ENCODE peak calls at places on chromosomes 13 and 19, in seven cellular contexts. Z, S, F, Y, V, R and W are unnamed samples.

GRCh38 chr19:48190288-48191284 is 20.1 kb downstream of the ZSWIM9 start:
- DNase-seq in F (peak; percentile 55), Z (peak; percentile 94), R (peak; percentile 91), S (no peak), V (peak; percentile 29), Y (no peak), W (no peak)

GRCh38 chr19:58117841-58118575 is 20.0 kb upstream of the ZSCAN18 start:
- DNase-seq in F (no peak), S (no peak), V (no peak), Y (no peak), R (peak; percentile 64), Z (no peak), W (peak; percentile 24)

GRCh38 chr13:42836930-42837329 is 55.5 kb downstream of the FAM216B start:
- DNase-seq in Y (no peak), V (no peak), Z (no peak), F (no peak), R (peak; percentile 5), S (no peak), W (no peak)

GRCh38 chr19:19817357-19817756 is 4.2 kb downstream of the ZNF506 start:
- DNase-seq in F (no peak), S (no peak), Y (no peak), Z (no peak), V (no peak), R (no peak), W (no peak)

GRCh38 chr13:63010072-63010658 is 1594.5 kb upstream of the PCDH20 start:
- DNase-seq in F (no peak), V (no peak), Y (no peak), R (no peak), Z (no peak), S (no peak), W (no peak)

GRCh38 chr13:114053026-114053425 is 79.2 kb upstream of the C13orf46 start:
- DNase-seq in Z (no peak), F (no peak), Y (no peak), R (no peak), V (no peak), S (no peak), W (no peak)

GRCh38 chr19:41792513-41793413 is 3.6 kb upstream of the CEACAM3 start:
- DNase-seq in F (no peak), S (no peak), V (peak; percentile 21), R (peak; percentile 29), Z (peak; percentile 75), Y (no peak), W (peak; percentile 50)

GRCh38 chr13:51330741-51331140 is 8.8 kb upstream of the SERPINE3 start:
- DNase-seq in R (no peak), S (no peak), Y (peak; percentile 7), Z (no peak), V (no peak), F (no peak), W (no peak)

GRCh38 chr19:30968210-30968609 is 381.0 kb downstream of the TSHZ3 start:
- DNase-seq in R (no peak), S (no peak), Z (no peak), Y (no peak), V (no peak), F (no peak), W (no peak)

GRCh38 chr19:17942582-17943283 is 9.9 kb downstream of the CCDC124 start:
- DNase-seq in F (no peak), Z (peak; percentile 84), R (no peak), S (no peak), V (no peak), Y (no peak), W (no peak)
- TF ChIP-seq TAF1 in F (no peak), Z (no peak), R (no peak), S (no peak), V (no peak), Y (no peak), W (no peak)

GRCh38 chr13:73607489-73608156 is 526.6 kb downstream of the KLF12 start:
- DNase-seq in V (peak; percentile 24), Z (no peak), Y (no peak), F (no peak), S (no peak), R (no peak), W (no peak)

GRCh38 chr13:73610799-73611592 is 523.2 kb downstream of the KLF12 start:
- DNase-seq in S (no peak), Y (no peak), V (no peak), R (no peak), Z (no peak), F (no peak), W (no peak)

GRCh38 chr13:73603646-73604045 is 530.6 kb downstream of the KLF12 start:
- DNase-seq in V (no peak), R (no peak), Y (no peak), F (no peak), Z (no peak), S (no peak), W (no peak)

GRCh38 chr13:73608157-73608516 is 526.1 kb downstream of the KLF12 start:
- DNase-seq in V (no peak), Z (no peak), S (no peak), F (no peak), R (no peak), Y (no peak), W (no peak)

DNA sequence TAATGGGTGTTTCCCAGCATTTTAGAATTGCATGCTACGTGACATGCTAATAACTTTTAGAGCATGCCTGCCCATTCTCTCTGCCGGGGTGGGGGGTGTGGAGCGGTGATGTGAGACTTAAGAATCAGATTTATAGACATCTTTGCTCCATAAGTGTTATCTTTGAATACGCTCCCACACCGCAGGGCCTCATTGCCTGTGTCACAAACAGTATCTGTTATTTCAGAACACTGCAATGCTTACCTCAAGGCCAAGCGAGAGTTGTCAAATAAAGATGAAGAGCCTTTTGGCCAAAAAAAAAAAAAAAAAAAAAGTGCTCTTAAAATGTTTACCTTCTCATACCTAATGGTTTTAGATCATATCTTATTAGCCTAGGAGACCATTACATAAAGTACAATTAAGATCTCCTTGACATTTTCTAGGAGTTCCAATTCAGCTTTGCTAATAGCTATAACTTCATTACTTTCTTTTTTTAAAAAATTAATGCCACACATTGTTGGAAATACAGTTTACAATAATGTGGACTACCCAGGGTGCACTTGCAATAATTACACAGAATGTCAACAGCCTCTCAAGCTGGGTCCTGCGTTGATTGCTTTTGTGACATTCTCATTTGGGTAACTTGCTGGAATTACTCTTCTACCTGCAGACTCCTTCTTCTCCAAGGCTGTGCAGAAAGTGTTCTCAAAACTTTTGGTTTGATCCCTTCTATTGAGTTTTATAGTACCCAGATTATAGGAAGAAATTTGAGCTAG is 525.3 kb downstream of the KLF12 start:
- DNase-seq in Z (no peak), Y (no peak), R (no peak), V (no peak), F (no peak), S (no peak), W (no peak)
- TF ChIP-seq TAF1 in Z (no peak), Y (no peak), R (no peak), V (no peak), F (no peak), S (no peak), W (no peak)

DNA sequence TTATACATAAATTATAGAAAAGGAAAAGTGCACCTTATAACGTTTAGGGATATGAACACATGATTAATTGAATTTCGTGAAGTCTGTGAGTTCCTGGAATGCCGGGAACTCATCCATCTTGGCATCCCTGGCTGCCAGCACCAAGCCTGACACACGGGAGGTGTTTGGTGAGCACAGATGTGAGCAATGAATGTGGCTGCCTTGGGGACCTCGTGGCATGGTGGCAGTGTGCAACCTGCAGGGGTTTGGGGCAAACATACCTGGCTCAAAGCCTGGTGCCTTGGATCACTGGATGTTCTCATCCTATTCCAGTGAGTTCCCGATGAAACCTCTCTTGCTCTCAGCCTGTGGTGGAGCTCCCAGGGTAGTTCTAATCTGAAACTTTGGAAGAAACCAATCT is 10.4 kb upstream of the MAP2K2 start:
- DNase-seq in Z (no peak), V (no peak), R (no peak), Y (no peak), F (no peak), S (no peak), W (no peak)
- TF ChIP-seq TAF1 in Z (no peak), V (no peak), R (no peak), Y (no peak), F (no peak), S (no peak), W (no peak)

GRCh38 chr19:49658566-49659442 is 6.9 kb downstream of the IRF3 start:
- DNase-seq in V (no peak), Y (no peak), S (no peak), R (no peak), Z (no peak), F (no peak), W (no peak)

GRCh38 chr19:49660338-49660961 is 5.2 kb downstream of the IRF3 start:
- DNase-seq in R (no peak), Z (no peak), Y (no peak), V (no peak), F (no peak), S (no peak), W (no peak)

GRCh38 chr19:49664171-49665070 is 1.2 kb downstream of the IRF3 start:
- DNase-seq in S (peak; percentile 83), V (peak; percentile 80), F (peak; percentile 91), Z (peak; percentile 84), R (peak; percentile 82), Y (no peak), W (peak; percentile 95)

GRCh38 chr19:49663224-49663623 is 2.4 kb downstream of the IRF3 start:
- DNase-seq in Y (no peak), F (no peak), Z (no peak), S (no peak), V (no peak), R (no peak), W (no peak)

DNA sequence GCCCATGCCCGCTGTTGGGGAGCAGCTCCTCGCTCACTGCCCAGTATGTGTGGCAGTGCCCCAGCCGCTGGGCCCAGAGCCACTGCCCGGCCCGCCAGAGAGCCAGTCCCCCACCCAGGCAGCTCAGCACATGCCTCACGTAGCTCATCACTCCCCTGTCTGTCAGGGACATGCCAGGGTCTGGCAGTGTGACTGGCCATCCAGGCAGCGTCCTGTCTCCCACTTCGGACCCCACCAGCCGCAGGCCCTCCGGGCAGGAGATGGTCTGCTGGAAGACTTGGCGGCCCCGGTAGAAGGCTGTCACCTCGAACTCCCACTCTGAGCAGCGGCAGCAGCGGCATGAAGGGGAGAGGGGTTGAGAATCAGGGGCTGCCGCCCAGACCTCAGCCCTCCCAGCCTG is 3.6 kb downstream of the IRF3 start:
- DNase-seq in F (no peak), R (no peak), V (no peak), S (no peak), Y (no peak), Z (no peak), W (no peak)
- TF ChIP-seq TAF1 in F (no peak), R (no peak), V (no peak), S (no peak), Y (no peak), Z (no peak), W (no peak)

GRCh38 chr19:50821622-50822021 is 2.0 kb downstream of the KLK1 start:
- DNase-seq in S (no peak), R (no peak), Y (no peak), Z (no peak), F (no peak), V (no peak), W (no peak)
- TF ChIP-seq TAF1 in S (no peak), R (no peak), Y (no peak), Z (no peak), F (no peak), V (no peak), W (no peak)

DNA sequence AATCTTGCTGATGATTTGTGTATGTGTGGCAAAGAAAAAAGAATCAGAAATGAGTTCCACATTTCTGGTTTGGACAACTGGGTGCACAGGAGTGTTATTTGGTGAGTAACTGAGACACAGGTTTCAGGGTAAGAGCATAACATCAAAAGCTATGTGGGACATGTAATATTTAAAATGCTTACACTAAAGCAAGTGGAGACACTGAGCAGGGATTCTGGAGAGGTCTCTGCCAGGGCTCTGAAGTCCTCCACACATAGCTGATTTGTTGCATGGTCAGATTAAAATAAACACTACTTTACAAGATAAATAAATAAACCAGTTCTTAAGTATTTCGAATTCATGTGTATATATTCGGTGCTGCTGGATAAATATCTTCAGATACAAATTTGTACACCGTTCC is 16.3 kb upstream of the PEG3 start:
- DNase-seq in S (no peak), Z (no peak), R (no peak), F (no peak), V (no peak), Y (no peak), W (no peak)
- TF ChIP-seq TAF1 in S (no peak), Z (no peak), R (no peak), F (no peak), V (no peak), Y (no peak), W (no peak)